ENCODE peak calls at places on chromosomes 3 and 15, in six cellular contexts. V is heart right ventricle, W is germinal center, I is ELR, X is HT1080, A is NCI-H1436 treated with DMSO at 0.1 percent for 48 hours. Z is an unnamed sample.

GRCh38 chr3:66554178-66554577 is 53.4 kb upstream of the LRIG1 start:
- DNase-seq in A (no peak), X (peak), V (no peak), I (peak), W (no peak), Z (peak)

GRCh38 chr3:70889162-70890045 is 577.0 kb upstream of the MDFIC2 start:
- DNase-seq in X (no peak), A (no peak), V (no peak), W (no peak), I (no peak), Z (no peak)

GRCh38 chr3:154758109-154758868 is 321.8 kb upstream of the MME start:
- DNase-seq in X (peak), I (peak), A (no peak), V (no peak), W (peak), Z (peak)

GRCh38 chr3:5731100-5731499 is 543.6 kb downstream of the EDEM1 start:
- DNase-seq in X (no peak), I (no peak), W (no peak), A (no peak), V (no peak), Z (peak)

GRCh38 chr15:35173444-35174118 is 88.5 kb upstream of the NANOGP8 start:
- DNase-seq in I (peak), V (no peak), A (no peak), W (no peak), X (peak), Z (peak)

GRCh38 chr3:81651139-81651538 is 110.3 kb downstream of the GBE1 start:
- DNase-seq in A (no peak), V (no peak), W (no peak), I (no peak), X (no peak), Z (no peak)

GRCh38 chr3:192879346-192880031 is 38.2 kb downstream of the MB21D2 start:
- DNase-seq in X (peak), A (no peak), I (peak), V (no peak), W (no peak), Z (peak)

GRCh38 chr3:48598323-48599076 is 3.4 kb upstream of the COL7A1 start:
- DNase-seq in A (no peak), V (peak), W (no peak), X (peak), I (peak), Z (peak)

GRCh38 chr3:18234717-18235335 is 190.3 kb downstream of the SATB1 start:
- DNase-seq in X (no peak), V (no peak), A (no peak), W (no peak), I (no peak), Z (no peak)

GRCh38 chr15:60695713-60696522 is 217.0 kb upstream of the ICE2 start:
- DNase-seq in W (no peak), A (no peak), X (peak), I (no peak), V (no peak), Z (no peak)

GRCh38 chr15:62269504-62269903 is 104.4 kb upstream of the C2CD4B start:
- DNase-seq in I (no peak), W (no peak), V (no peak), X (no peak), A (no peak), Z (no peak)

GRCh38 chr3:16429086-16429485 is 84.4 kb downstream of the RFTN1 start:
- DNase-seq in I (peak), W (no peak), V (no peak), A (no peak), X (no peak), Z (no peak)

GRCh38 chr3:140586311-140586710 is 91.6 kb upstream of the TRIM42 start:
- DNase-seq in X (no peak), A (no peak), I (no peak), W (no peak), V (no peak), Z (no peak)